ENCODE peak calls at places on chromosomes 4 and X, in six cellular contexts. K, C, H, J, L and D are unnamed samples. For H3K36me3, the result is how much of the 10 kb centered on the place peaks cover.

GRCh38 chrX:46294234-46294633 is 251.0 kb downstream of the ZNF674 start:
- DNase-seq in K (no peak), C (no peak), L (no peak), J (no peak), H (no peak), D (no peak)

GRCh38 chrX:21770631-21771321 is 12.9 kb upstream of the SMPX start:
- DNase-seq in K (no peak), L (no peak), C (no peak), J (no peak), H (no peak), D (no peak)

GRCh38 chr4:184826315-184827266 is 823 bp upstream of the ACSL1 start:
- DNase-seq in C (no peak), J (peak), L (peak), K (peak), H (peak), D (no peak)

GRCh38 chrX:107483976-107484726 is 34.7 kb downstream of the FRMPD3 start:
- DNase-seq in J (peak), K (no peak), L (no peak), C (no peak), H (peak), D (no peak)

GRCh38 chrX:38768079-38768478 is 33.2 kb upstream of the MID1IP1 start:
- DNase-seq in H (no peak), L (no peak), J (peak), K (peak), C (no peak), D (no peak)

GRCh38 chrX:75337525-75337924 is 63.6 kb downstream of the UPRT start:
- DNase-seq in K (no peak), C (no peak), L (no peak), J (no peak), H (no peak), D (no peak)

GRCh38 chr4:156137971-156138581 is 184.4 kb upstream of the CTSO start:
- DNase-seq in L (no peak), K (no peak), J (no peak), C (no peak), H (no peak), D (no peak)

GRCh38 chrX:12791253-12792228 is at the start of gene PRPS2:
- DNase-seq in J (peak), H (peak), C (no peak), L (peak), K (peak), D (no peak)

GRCh38 chr4:133969202-133969873 is 232.3 kb downstream of the PABPC4L start:
- DNase-seq in H (no peak), C (no peak), K (peak), L (no peak), J (peak), D (peak)

GRCh38 chr4:7744131-7744804 is 195.4 kb downstream of the AFAP1 start:
- DNase-seq in K (no peak), H (no peak), C (no peak), J (no peak), L (no peak), D (no peak)

GRCh38 chr4:48173055-48173991 is 39.3 kb upstream of the TXK start:
- DNase-seq in J (no peak), H (no peak), C (no peak), L (no peak), K (peak), D (no peak)

GRCh38 chr4:70715097-70715496 is 6.7 kb upstream of the RUFY3 start:
- DNase-seq in J (no peak), H (no peak), C (no peak), L (no peak), K (no peak), D (no peak)

GRCh38 chr4:52096048-52096447 is 44.9 kb downstream of the SPATA18 start:
- DNase-seq in L (no peak), C (no peak), J (no peak), K (no peak), H (no peak), D (no peak)

GRCh38 chrX:150899191-150899757 is 806 bp upstream of the CD99L2 start:
- DNase-seq in K (peak), H (peak), L (peak), J (peak), C (no peak), D (no peak)

GRCh38 chr4:169236901-169237626 is 33.7 kb downstream of the SH3RF1 start:
- DNase-seq in H (peak), K (no peak), J (no peak), L (no peak), C (peak), D (no peak)

GRCh38 chr4:14857475-14857874 is 144.8 kb upstream of the CPEB2 start:
- DNase-seq in H (no peak), L (no peak), K (no peak), C (no peak), J (no peak), D (no peak)

GRCh38 chrX:52988985-52989917 is 30.9 kb upstream of the FAM156A start:
- DNase-seq in H (no peak), K (no peak), L (no peak), C (no peak), J (no peak), D (peak)

GRCh38 chrX:111100191-111100590 is 4.2 kb downstream of the PAK3 start:
- DNase-seq in L (no peak), H (peak), K (no peak), J (no peak), C (no peak), D (no peak)

GRCh38 chr4:37988670-37989069 is 28.5 kb downstream of the PTTG2 start:
- DNase-seq in H (no peak), K (no peak), C (no peak), J (no peak), L (no peak), D (no peak)

GRCh38 chrX:9326369-9326768 is 138.5 kb upstream of the TBL1X start:
- DNase-seq in J (no peak), L (no peak), K (no peak), C (no peak), H (no peak), D (no peak)

GRCh38 chr4:3656441-3657376 is 109.5 kb upstream of the ADRA2C start:
- DNase-seq in J (no peak), H (no peak), C (no peak), K (no peak), L (no peak), D (no peak)

GRCh38 chrX:10166731-10167149 is 10.0 kb downstream of the CLCN4 start:
- DNase-seq in K (no peak), L (no peak), J (no peak), H (no peak), C (no peak), D (no peak)

GRCh38 chrX:65932173-65933084 is 107.5 kb downstream of the VSIG4 start:
- DNase-seq in C (no peak), L (no peak), J (no peak), K (no peak), H (no peak), D (no peak)

GRCh38 chrX:103347682-103348397 is 8.5 kb upstream of the TCEAL9 start:
- DNase-seq in C (no peak), L (no peak), J (no peak), K (no peak), H (no peak), D (no peak)

GRCh38 chrX:9610774-9611392 is 146.0 kb downstream of the TBL1X start:
- DNase-seq in K (peak), J (no peak), H (no peak), C (no peak), L (no peak), D (no peak)

GRCh38 chr4:180164799-180165198 is 2078.4 kb upstream of the TENM3 start:
- DNase-seq in C (no peak), H (no peak), J (no peak), L (no peak), K (no peak), D (no peak)

GRCh38 chr4:173159791-173160190 is 8.8 kb upstream of the GALNT7 start:
- DNase-seq in C (no peak), J (no peak), K (no peak), H (no peak), L (no peak), D (no peak)

GRCh38 chrX:9055354-9055753 is 21.4 kb upstream of the FAM9B start:
- DNase-seq in C (no peak), K (no peak), J (no peak), H (no peak), L (no peak), D (no peak)

GRCh38 chrX:38220024-38220935 is at the start of gene SRPX:
- DNase-seq in K (peak), L (no peak), J (peak), C (no peak), H (no peak), D (peak)

GRCh38 chr4:145784036-145784435 is 104.1 kb downstream of the C4orf51 start:
- DNase-seq in J (no peak), L (no peak), K (no peak), C (no peak), H (no peak), D (no peak)

GRCh38 chrX:151896734-151897474 is 15.8 kb upstream of the MAGEA4 start:
- DNase-seq in J (no peak), K (no peak), C (no peak), H (no peak), L (no peak), D (no peak)

GRCh38 chr4:55793479-55793878 is 26.1 kb upstream of the EXOC1L start:
- DNase-seq in H (no peak), J (peak), L (no peak), C (no peak), K (no peak), D (no peak)

GRCh38 chrX:72367524-72367923 is 61.8 kb upstream of the CITED1 start:
- DNase-seq in L (no peak), J (no peak), K (no peak), C (no peak), H (no peak), D (no peak)

GRCh38 chr4:169159614-169160013 is 111.1 kb downstream of the SH3RF1 start:
- DNase-seq in K (peak), C (no peak), H (no peak), L (no peak), J (no peak), D (no peak)

GRCh38 chr4:46425775-46426400 is 36.0 kb upstream of the GABRA2 start:
- DNase-seq in K (no peak), J (no peak), H (no peak), L (no peak), C (no peak), D (no peak)

GRCh38 chrX:11758400-11759171 is 549 bp downstream of the MSL3 start:
- DNase-seq in H (peak), K (peak), L (peak), C (peak), J (peak), D (peak)

GRCh38 chrX:11759172-11759460 is 1.1 kb downstream of the MSL3 start:
- DNase-seq in K (no peak), L (no peak), H (no peak), J (no peak), C (no peak), D (no peak)

GRCh38 chrX:11757729-11758399 is at the start of gene MSL3:
- DNase-seq in K (peak), J (peak), L (peak), H (peak), C (no peak), D (no peak)

GRCh38 chrX:11759461-11760311 is 1.6 kb downstream of the MSL3 start:
- DNase-seq in H (peak), J (peak), L (peak), C (peak), K (peak), D (peak)

DNA sequence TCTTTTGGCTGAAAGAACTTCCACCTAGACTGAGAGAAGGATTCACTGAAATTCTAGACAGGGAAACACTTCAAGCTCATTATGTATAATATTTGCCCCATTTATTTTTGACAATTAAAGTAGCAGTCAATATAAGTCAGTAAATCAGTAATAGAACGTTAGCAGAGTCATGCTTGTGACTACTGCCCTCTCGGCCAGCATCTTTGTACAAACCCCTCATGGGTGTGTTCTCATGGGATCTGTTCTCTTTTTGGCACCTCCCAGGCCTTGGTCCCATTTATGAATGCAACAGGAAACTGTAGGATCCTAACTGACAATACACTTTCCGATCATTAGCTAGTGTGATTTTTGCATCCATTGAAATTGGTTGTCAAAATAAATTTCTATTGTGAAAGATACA is 2.9 kb downstream of the MSL3 start:
- DNase-seq in K (no peak), J (no peak), L (no peak), H (no peak), C (no peak), D (no peak)
- H3K4me3 ChIP-seq in K (no peak), J (no peak), L (peak), H (no peak), C (no peak), D (no peak)

GRCh38 chr4:137980641-137981040 is 261.5 kb downstream of the SLC7A11 start:
- DNase-seq in L (no peak), H (no peak), J (no peak), K (no peak), C (no peak), D (no peak)

GRCh38 chr4:137981277-137981676 is 260.9 kb downstream of the SLC7A11 start:
- DNase-seq in L (no peak), K (no peak), C (no peak), H (no peak), J (no peak), D (no peak)
- TF ChIP-seq CTCF in L (no peak), K (no peak), C (no peak), H (no peak), J (no peak), D (no peak)

GRCh38 chr4:25847329-25847728 is 15.5 kb downstream of the SEL1L3 start:
- DNase-seq in L (no peak), K (no peak), C (no peak), J (no peak), H (no peak), D (no peak)
- H3K36me3 ChIP-seq in L (under half), K (under half), C (under half), J (under half), H (under half), D (under half)

DNA sequence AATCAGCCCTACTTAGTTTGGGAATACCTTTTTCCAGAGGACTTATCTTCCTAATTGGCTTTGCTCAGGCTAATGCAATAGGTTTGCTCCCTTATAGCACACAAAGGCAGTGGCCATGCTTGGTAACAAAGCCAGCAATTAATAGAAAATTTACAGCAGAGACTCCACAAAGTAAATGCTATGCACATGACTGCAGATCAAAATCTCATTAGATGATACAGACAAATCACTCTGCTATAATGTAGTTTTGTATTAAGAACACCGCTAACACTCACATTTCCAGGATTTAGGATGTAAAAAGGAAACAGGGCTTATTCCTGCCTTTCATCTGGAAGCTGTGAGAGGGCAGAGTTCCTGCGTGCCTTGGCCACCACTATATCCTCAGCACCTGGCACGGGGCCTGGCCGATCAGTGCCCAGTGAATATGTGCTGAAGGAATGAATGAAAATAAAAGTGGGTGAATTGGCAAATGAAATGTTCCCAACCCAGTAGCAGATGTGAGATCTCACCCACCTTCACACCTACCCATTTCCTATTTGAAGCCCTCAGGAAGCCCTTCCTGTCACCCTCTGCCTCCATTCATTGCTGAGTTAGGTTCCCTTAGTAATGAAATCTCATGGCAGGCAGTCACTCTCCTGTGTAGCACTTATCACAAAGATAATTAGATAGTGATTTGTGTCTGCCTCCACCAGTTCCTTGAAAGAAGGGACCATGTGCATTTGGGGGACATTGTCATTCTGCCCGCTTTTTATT is 5.1 kb downstream of the SEPTIN6 start:
- DNase-seq in J (no peak), K (peak), H (no peak), C (no peak), L (no peak), D (no peak)
- H3K4me3 ChIP-seq in J (no peak), K (no peak), H (no peak), C (no peak), L (peak), D (no peak)

GRCh38 chr4:126843492-126844067 is 789.2 kb upstream of the INTU start:
- DNase-seq in K (no peak), H (no peak), L (no peak), J (no peak), C (no peak), D (no peak)
- TF ChIP-seq CTCF in K (no peak), H (no peak), L (no peak), J (no peak), C (no peak), D (no peak)

DNA sequence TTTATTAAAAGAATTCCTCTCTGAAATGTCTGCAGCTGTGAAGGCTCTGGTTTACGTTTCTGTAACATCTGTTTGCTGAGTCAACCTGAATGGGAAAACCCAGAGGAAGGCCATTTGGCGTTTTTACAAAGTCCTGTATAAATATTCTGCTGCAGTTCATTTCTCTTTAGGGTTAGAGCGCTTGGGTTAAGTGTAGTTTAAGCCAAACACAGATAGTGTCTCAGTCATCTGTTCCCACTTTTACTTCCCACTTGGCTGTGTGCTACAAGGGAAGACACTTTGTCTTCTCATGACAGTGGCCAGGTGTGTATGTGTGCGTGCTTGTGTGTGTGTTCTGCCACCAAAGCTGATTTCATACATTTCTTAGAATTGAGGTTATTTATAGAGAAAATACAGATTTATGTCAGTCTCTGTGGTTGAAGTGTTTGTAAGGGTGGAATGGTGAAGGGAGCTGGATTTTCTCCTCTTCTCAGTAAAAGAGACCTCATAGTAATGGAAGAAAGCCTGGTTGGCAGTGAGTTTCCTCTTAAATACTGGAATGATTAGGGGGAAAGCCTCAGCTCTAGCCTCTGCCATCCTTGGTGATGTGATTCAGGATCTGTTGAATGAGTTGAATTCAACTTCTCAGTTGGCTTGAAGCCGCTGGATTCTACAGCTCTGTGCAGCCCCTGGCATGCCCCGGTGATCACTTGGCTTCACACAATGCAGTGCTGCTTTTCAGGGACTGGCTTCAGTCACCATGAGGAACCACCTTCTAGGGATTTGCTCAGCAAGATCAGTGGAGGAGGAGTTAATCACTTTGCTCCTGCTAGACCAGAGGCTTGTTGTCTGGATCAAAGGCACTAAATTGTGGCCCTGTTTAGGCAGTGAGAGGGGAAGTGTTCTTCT is 50.6 kb downstream of the JADE1 start:
- DNase-seq in C (no peak), K (peak), J (no peak), L (no peak), H (no peak), D (no peak)
- H3K36me3 ChIP-seq in C (half or more), K (under half), J (under half), L (half or more), H (under half), D (half or more)

GRCh38 chr4:1053080-1053661 is 41.7 kb downstream of the FGFRL1 start:
- DNase-seq in J (peak), L (no peak), C (no peak), K (no peak), H (peak), D (no peak)
- H3K4me3 ChIP-seq in J (no peak), L (no peak), C (no peak), K (no peak), H (no peak), D (no peak)